ENCODE peak calls at places on chromosomes 5 and 9, in six cellular contexts. K, U, P, B, W and Z are unnamed samples.

GRCh38 chr5:638501-639252 is 26.5 kb downstream of the CEP72 start:
- DNase-seq in K (no peak), U (no peak), P (no peak), B (no peak), W (no peak), Z (no peak)

GRCh38 chr5:109045710-109046109 is 298.0 kb downstream of the FER start:
- DNase-seq in K (no peak), U (no peak), P (no peak), B (no peak), W (no peak), Z (no peak)

GRCh38 chr5:88660326-88660946 is 222.5 kb downstream of the MEF2C start:
- DNase-seq in K (peak; percentile 58), U (peak; percentile 74), P (peak; percentile 47), B (no peak), W (no peak), Z (no peak)

GRCh38 chr5:112968411-112969106 is 8.0 kb upstream of the DCP2 start:
- DNase-seq in K (no peak), U (peak; percentile 82), P (no peak), B (no peak), W (no peak), Z (no peak)

GRCh38 chr5:142697846-142698245 is 12.0 kb upstream of the FGF1 start:
- DNase-seq in K (no peak), U (no peak), P (no peak), B (peak; percentile 58), W (no peak), Z (no peak)

GRCh38 chr5:67842806-67843205 is 372.8 kb upstream of the PIK3R1 start:
- DNase-seq in K (no peak), U (no peak), P (no peak), B (no peak), W (no peak), Z (no peak)

GRCh38 chr9:94212091-94212490 is 47.0 kb upstream of the ZNF169 start:
- DNase-seq in K (no peak), U (peak; percentile 36), P (no peak), B (no peak), W (no peak), Z (no peak)

GRCh38 chr5:112312810-112313209 is 106.3 kb downstream of the EPB41L4A start:
- DNase-seq in K (no peak), U (no peak), P (no peak), B (no peak), W (no peak), Z (no peak)

GRCh38 chr5:72145351-72145750 is 38.1 kb downstream of the MAP1B start:
- DNase-seq in K (no peak), U (no peak), P (no peak), B (no peak), W (no peak), Z (no peak)

GRCh38 chr9:127210851-127211730 is 53.5 kb upstream of the GARNL3 start:
- DNase-seq in K (peak; percentile 32), U (no peak), P (no peak), B (no peak), W (peak; percentile 17), Z (no peak)

GRCh38 chr9:98057095-98057799 is 715 bp downstream of the NANS start:
- DNase-seq in K (no peak), U (no peak), P (no peak), B (no peak), W (no peak), Z (no peak)

DNA sequence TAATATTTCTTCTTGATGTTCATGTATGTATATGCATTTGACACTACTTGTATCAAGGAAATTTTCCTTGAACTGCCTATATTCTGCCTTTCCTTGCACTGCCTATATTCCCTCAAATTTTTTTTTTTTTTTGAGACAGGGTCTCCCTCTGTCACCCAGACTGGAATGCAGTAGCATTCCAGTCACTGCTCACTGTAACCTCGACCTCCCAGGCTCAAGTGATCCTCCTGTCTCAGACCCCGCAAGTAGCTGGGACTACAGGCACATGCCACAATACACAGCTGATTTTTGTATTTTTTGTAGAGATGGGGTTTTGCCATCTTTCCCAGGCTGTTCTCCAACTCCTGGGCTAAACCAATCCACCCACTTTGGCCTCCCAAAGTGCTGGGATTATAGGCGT is 4.1 kb downstream of the HMGCS1 start:
- DNase-seq in K (no peak), U (no peak), P (no peak), B (no peak), W (no peak), Z (no peak)
- TF ChIP-seq CTCF in K (no peak), U (no peak), P (no peak), B (no peak), W (no peak), Z (no peak)

GRCh38 chr9:121495976-121496375 is 3.7 kb downstream of the GGTA1 start:
- DNase-seq in K (no peak), U (no peak), P (no peak), B (no peak), W (no peak), Z (no peak)
- TF ChIP-seq CTCF in K (no peak), U (no peak), P (no peak), B (no peak), W (no peak), Z (no peak)

GRCh38 chr9:124450241-124450924 is at the start of gene ADGRD2:
- DNase-seq in K (peak; percentile 74), U (no peak), P (peak; percentile 47), B (no peak), W (no peak), Z (no peak)
- TF ChIP-seq CTCF in K (no peak), U (no peak), P (no peak), B (no peak), W (no peak), Z (no peak)

DNA sequence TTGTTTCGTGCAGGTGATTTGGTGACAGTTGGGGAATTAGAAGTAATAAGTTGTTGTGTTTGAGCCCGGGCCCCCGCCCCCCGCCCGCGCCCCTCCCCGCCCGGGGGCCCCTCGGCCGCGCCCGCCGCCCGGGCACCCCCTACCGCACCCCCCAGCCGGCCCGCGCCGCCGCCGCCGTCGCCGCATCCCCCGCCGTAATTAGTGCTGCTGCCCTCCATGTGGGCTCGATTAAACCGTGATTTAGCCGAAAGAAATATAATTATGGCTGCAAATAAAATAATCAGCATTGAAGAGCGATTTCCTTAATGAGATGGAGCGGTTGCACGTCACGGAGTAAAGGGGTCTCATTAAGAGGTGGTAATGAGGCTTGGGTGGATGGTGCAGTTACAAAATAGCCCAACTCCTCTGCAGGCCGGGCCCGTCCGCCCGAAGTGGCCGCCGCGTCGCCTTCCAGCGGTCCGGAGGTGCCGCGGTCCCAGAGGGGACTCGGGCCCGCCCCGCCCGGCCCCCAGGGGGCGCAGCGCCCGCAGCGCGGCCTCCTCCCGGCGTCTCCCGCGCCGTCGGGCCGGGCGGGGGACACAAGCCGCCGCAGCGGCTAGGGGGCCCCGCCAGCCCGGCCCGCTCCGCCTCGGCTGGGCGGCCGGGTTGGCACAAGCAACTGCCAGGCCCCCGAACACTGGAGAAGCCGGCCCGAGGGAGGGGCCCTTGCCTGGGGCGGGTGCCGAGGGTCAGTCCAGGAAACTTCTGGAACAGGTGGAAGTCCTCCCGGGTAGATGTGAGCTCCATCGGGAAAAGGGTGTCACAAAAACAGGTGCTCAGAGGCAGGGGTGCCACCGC is 6.9 kb upstream of the OTP start:
- DNase-seq in K (peak; percentile 73), U (no peak), P (peak; percentile 83), B (no peak), W (no peak), Z (no peak)
- TF ChIP-seq CTCF in K (peak; percentile 31), U (no peak), P (peak; percentile 70), B (no peak), W (peak; percentile 63), Z (peak; percentile 65)

GRCh38 chr9:15505927-15506326 is 4.8 kb downstream of the PSIP1 start:
- DNase-seq in K (no peak), U (no peak), P (no peak), B (no peak), W (no peak), Z (no peak)
- TF ChIP-seq CTCF in K (no peak), U (no peak), P (no peak), B (no peak), W (no peak), Z (peak; percentile 28)